ENCODE peak calls at places on chromosomes 3 and 15, in eight cellular contexts. T, I, D, L, A, K, N and C are unnamed samples. For H3K36me3 and H3K27me3, the result is how much of the 10 kb centered on the place peaks cover.

GRCh38 chr15:74179983-74180688 is 6.6 kb downstream of the ISLR start:
- DNase-seq in T (no peak), I (peak), D (no peak), L (peak), A (no peak), K (peak), N (no peak), C (no peak)

GRCh38 chr3:123651449-123652345 is 66.8 kb upstream of the HACD2 start:
- DNase-seq in T (no peak), I (peak), D (no peak), L (no peak), A (no peak), K (no peak), N (no peak), C (no peak)

GRCh38 chr15:100934735-100935134 is 15.6 kb downstream of the LRRK1 start:
- DNase-seq in T (no peak), I (no peak), D (no peak), L (peak), A (no peak), K (no peak), N (no peak), C (no peak)

GRCh38 chr3:72487078-72487765 is 361.0 kb downstream of the SHQ1 start:
- DNase-seq in T (no peak), I (peak), D (peak), L (peak), A (no peak), K (peak), N (no peak), C (no peak)

GRCh38 chr3:110808630-110809029 is 263.0 kb upstream of the NECTIN3 start:
- DNase-seq in T (no peak), I (no peak), D (no peak), L (no peak), A (no peak), K (no peak), N (no peak), C (no peak)

GRCh38 chr3:130974201-130974600 is 52.4 kb downstream of the ASTE1 start:
- DNase-seq in T (no peak), I (no peak), D (no peak), L (no peak), A (no peak), K (no peak), N (no peak), C (no peak)

GRCh38 chr15:101490408-101490891 is 943 bp upstream of the PCSK6 start:
- DNase-seq in T (no peak), I (no peak), D (no peak), L (no peak), A (no peak), K (no peak), N (no peak), C (no peak)

GRCh38 chr3:56754753-56755365 is 46.9 kb downstream of the ARHGEF3 start:
- DNase-seq in T (peak), I (no peak), D (peak), L (no peak), A (no peak), K (no peak), N (no peak), C (no peak)

GRCh38 chr15:51103330-51103729 is 8.6 kb upstream of the TNFAIP8L3 start:
- DNase-seq in T (no peak), I (peak), D (no peak), L (no peak), A (no peak), K (no peak), N (no peak), C (no peak)

GRCh38 chr15:92846716-92847115 is 53.4 kb upstream of the CHD2 start:
- DNase-seq in T (no peak), I (peak), D (no peak), L (no peak), A (no peak), K (no peak), N (no peak), C (no peak)

GRCh38 chr3:135392151-135392550 is 573.4 kb upstream of the PPP2R3A start:
- DNase-seq in T (no peak), I (no peak), D (no peak), L (no peak), A (no peak), K (no peak), N (no peak), C (no peak)

GRCh38 chr15:73440571-73440970 is 2.4 kb upstream of the REC114 start:
- DNase-seq in T (no peak), I (no peak), D (no peak), L (no peak), A (no peak), K (no peak), N (no peak), C (no peak)

GRCh38 chr3:139653582-139653981 is 24.2 kb downstream of the NMNAT3 start:
- DNase-seq in T (no peak), I (no peak), D (no peak), L (no peak), A (no peak), K (no peak), N (no peak), C (no peak)

GRCh38 chr3:193650585-193650984 is 57.6 kb downstream of the OPA1 start:
- DNase-seq in T (no peak), I (no peak), D (no peak), L (no peak), A (no peak), K (no peak), N (no peak), C (no peak)
- H3K36me3 ChIP-seq in T (under half), I (half or more), D (under half), L (under half), A (half or more), K (under half), N (under half), C (under half)

DNA sequence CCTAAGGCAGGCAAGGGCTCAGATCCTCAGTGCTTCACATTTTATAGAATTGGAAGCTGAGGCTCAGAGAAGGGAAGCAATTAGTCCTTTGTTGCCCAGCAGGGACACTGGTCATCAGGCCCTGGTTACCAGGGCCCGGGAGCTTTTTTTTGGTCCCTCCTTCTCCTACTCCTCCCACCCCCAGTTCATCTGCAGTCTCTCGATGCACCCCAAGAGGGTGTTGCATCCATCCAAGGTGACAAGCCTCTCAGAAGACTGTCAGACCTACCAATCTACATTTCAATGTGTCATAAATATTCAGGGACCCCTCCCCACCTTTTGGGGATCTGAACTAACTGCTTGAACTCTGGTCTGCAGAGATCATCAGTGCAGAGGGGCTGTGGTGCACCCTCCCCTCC is 31.9 kb downstream of the RNU5B-1 start:
- DNase-seq in T (no peak), I (no peak), D (no peak), L (no peak), A (no peak), K (no peak), N (peak), C (no peak)
- H3K27me3 ChIP-seq in T (under half), I (under half), D (under half), L (under half), A (under half), K (under half), N (under half), C (under half)

DNA sequence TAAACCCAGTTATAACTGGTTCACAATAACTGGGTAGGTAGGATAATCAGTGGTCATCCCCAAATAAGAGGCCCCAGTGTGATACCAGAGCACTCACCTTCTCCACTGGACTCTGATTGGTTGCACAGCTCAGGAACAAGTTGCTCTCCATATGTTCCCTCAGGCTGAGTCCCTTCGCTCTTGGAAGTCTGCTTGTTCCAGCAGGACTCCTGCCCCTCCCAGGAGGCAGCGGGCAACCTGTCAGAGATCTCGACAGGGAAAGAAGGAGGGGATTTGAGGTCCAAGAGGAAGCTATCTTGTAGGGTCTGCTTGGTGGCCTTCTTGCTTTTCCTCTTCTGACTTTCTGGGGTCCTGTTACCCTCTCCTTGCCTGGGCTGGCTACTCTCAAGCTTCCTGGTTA is 51.6 kb upstream of the HEG1 start:
- DNase-seq in T (no peak), I (no peak), D (no peak), L (no peak), A (no peak), K (no peak), N (no peak), C (no peak)
- H3K36me3 ChIP-seq in T (under half), I (under half), D (under half), L (under half), A (under half), K (under half), N (under half), C (under half)

GRCh38 chr15:38563723-38564519 is 693 bp downstream of the RASGRP1 start:
- DNase-seq in T (peak), I (peak), D (peak), L (no peak), A (peak), K (peak), N (peak), C (peak)
- H3K27me3 ChIP-seq in T (under half), I (under half), D (under half), L (under half), A (half or more), K (under half), N (half or more), C (under half)

DNA sequence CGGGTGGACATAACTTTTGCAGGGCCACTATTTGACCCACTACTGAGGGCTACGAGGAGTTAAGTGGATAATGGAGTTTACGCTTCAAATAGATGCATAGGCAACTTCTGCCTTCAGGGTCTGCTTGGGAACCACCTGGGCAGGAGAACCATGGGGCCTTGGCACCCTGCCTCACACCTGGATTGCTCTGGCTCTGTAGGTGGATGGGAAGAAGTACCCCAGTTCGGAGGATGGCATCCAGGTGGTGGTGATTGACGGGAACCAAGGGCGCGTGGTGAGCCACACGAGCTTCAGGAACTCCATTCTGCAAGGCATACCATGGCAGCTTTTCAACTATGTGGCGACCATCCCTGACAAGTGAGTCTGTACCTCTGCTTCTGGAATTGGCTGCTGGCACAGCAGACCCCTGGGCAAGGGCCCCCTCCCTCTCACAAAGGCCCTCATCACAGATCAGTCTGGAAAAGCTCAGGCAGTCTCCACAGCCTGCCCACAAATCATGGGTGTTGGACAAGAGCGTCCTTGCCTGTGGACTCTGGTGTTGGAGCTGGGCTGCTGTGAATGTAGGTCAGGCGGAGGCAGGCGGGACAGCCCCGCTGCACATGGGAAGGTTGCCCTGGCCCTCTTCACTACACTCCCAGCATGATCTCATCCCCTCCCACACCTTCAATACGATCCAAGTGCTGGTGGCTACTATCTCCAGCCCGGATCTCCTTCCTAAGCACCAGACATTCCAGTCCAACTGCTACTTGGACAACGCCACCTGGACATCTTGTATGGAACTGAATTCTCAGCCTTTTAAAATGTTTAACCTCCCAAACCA is 46.7 kb downstream of the MESD start:
- DNase-seq in T (no peak), I (peak), D (no peak), L (no peak), A (no peak), K (no peak), N (no peak), C (no peak)
- H3K36me3 ChIP-seq in T (under half), I (half or more), D (under half), L (under half), A (under half), K (under half), N (under half), C (under half)